ENCODE peak calls at places on chromosomes 12 and 14, in four cellular contexts. J is H1, H is H9, E is IMR-90. M is an unnamed sample.
A peak's percentile ranks its signal among the peaks of the same experiment; 100 is the strongest.

GRCh38 chr12:47343684-47344567 is 264.2 kb upstream of the AMIGO2 start:
- DNase-seq in E (peak; percentile 88), H (no peak), J (no peak), M (no peak)

GRCh38 chr12:34298971-34299801 is 276.9 kb downstream of the ALG10 start:
- DNase-seq in H (no peak), J (no peak), E (no peak), M (no peak)

GRCh38 chr12:58521152-58521551 is 399.2 kb downstream of the LRIG3 start:
- DNase-seq in J (no peak), H (no peak), E (no peak), M (no peak)

GRCh38 chr12:133180669-133181068 is 626 bp upstream of the ZNF268 start:
- DNase-seq in J (no peak), E (no peak), H (no peak), M (no peak)

GRCh38 chr14:26820101-26820500 is 222.3 kb upstream of the NOVA1 start:
- DNase-seq in H (no peak), E (no peak), J (no peak), M (no peak)

GRCh38 chr14:104306450-104307040 is 168.2 kb downstream of the KIF26A start:
- DNase-seq in H (no peak), E (no peak), J (no peak), M (no peak)

GRCh38 chr12:96425973-96426372 is 25.7 kb upstream of the CDK17 start:
- DNase-seq in E (peak; percentile 83), J (no peak), H (no peak), M (no peak)

GRCh38 chr14:104893435-104894207 is 28.6 kb downstream of the CEP170B start:
- DNase-seq in E (no peak), J (peak; percentile 46), H (peak; percentile 35), M (no peak)

GRCh38 chr14:94342334-94342934 is 19.3 kb upstream of the SERPINA6 start:
- DNase-seq in H (no peak), E (peak; percentile 99), J (no peak), M (no peak)

GRCh38 chr14:59969319-59969718 is 49.4 kb downstream of the LRRC9 start:
- DNase-seq in E (peak; percentile 64), H (no peak), J (no peak), M (no peak)

GRCh38 chr12:62268956-62269355 is 8.8 kb downstream of the USP15 start:
- DNase-seq in H (no peak), E (peak; percentile 85), J (no peak), M (no peak)

GRCh38 chr12:123329799-123330198 is 34.8 kb downstream of the SBNO1 start:
- DNase-seq in E (no peak), J (no peak), H (no peak), M (no peak)

GRCh38 chr14:66087231-66087630 is 398.9 kb upstream of the CCDC196 start:
- DNase-seq in E (no peak), J (no peak), H (no peak), M (peak; percentile 25)

GRCh38 chr14:106843951-106844483 is 1317.6 kb downstream of the TMEM121 start:
- DNase-seq in E (no peak), J (no peak), H (no peak), M (no peak)

GRCh38 chr14:95313707-95314106 is 6.0 kb downstream of the CLMN start:
- DNase-seq in J (no peak), H (no peak), E (peak; percentile 34), M (no peak)

GRCh38 chr12:45543887-45544286 is 185.6 kb upstream of the ARID2 start:
- DNase-seq in J (no peak), E (peak; percentile 87), H (peak; percentile 64), M (peak; percentile 78)

GRCh38 chr14:88660056-88660455 is 97.2 kb downstream of the ZC3H14 start:
- DNase-seq in J (no peak), H (no peak), E (peak; percentile 32), M (no peak)

GRCh38 chr12:39047539-39048078 is 142.2 kb upstream of the CPNE8 start:
- DNase-seq in J (no peak), H (no peak), E (no peak), M (no peak)

GRCh38 chr12:56629459-56630179 is 507 bp downstream of the BAZ2A start:
- DNase-seq in H (no peak), J (peak; percentile 52), E (no peak), M (peak; percentile 35)

GRCh38 chr12:89245090-89245489 is 107.2 kb downstream of the DUSP6 start:
- DNase-seq in E (peak; percentile 80), J (no peak), H (no peak), M (peak; percentile 86)

GRCh38 chr14:89466460-89466859 is 49.4 kb upstream of the FOXN3 start:
- DNase-seq in J (no peak), E (no peak), H (no peak), M (peak; percentile 76)

GRCh38 chr12:58425481-58426392 is 484.4 kb downstream of the ATP23 start:
- DNase-seq in E (peak; percentile 94), H (peak; percentile 83), J (no peak), M (peak; percentile 83)

GRCh38 chr14:90511252-90511651 is 114.4 kb downstream of the CALM1 start:
- DNase-seq in H (no peak), J (no peak), E (no peak), M (no peak)

GRCh38 chr12:6563448-6564050 is 4.5 kb downstream of the NOP2 start:
- DNase-seq in H (peak; percentile 77), J (peak; percentile 89), E (peak; percentile 40), M (peak; percentile 73)

GRCh38 chr12:75437564-75437963 is 43.0 kb upstream of the GLIPR1 start:
- DNase-seq in H (no peak), E (peak; percentile 34), J (no peak), M (peak; percentile 68)

GRCh38 chr14:101075801-101076413 is 172.4 kb upstream of the RTL1 start:
- DNase-seq in H (no peak), J (no peak), E (no peak), M (no peak)

GRCh38 chr12:49949124-49949845 is 1.3 kb upstream of the AQP2 start:
- DNase-seq in H (no peak), J (no peak), E (no peak), M (no peak)

GRCh38 chr14:92459479-92460421 is 53.8 kb upstream of the RIN3 start:
- DNase-seq in H (peak; percentile 37), E (no peak), J (no peak), M (no peak)

GRCh38 chr12:24379038-24379437 is 429.6 kb upstream of the SOX5 start:
- DNase-seq in J (no peak), H (no peak), E (no peak), M (no peak)

GRCh38 chr12:118330421-118331018 is 42.2 kb downstream of the TAOK3 start:
- DNase-seq in E (peak; percentile 89), H (no peak), J (no peak), M (no peak)

GRCh38 chr12:25433581-25434325 is 119.3 kb downstream of the LMNTD1 start:
- DNase-seq in E (peak; percentile 52), H (no peak), J (no peak), M (peak; percentile 60)

GRCh38 chr14:104335176-104335575 is 196.8 kb downstream of the KIF26A start:
- DNase-seq in J (no peak), E (no peak), H (no peak), M (no peak)

GRCh38 chr12:27331299-27331926 is 1.2 kb upstream of the BMAL2 start:
- DNase-seq in H (no peak), E (peak; percentile 98), J (no peak), M (no peak)

GRCh38 chr14:96038558-96038919 is 623 bp upstream of the C14orf132 start:
- DNase-seq in J (no peak), E (no peak), H (no peak), M (peak; percentile 23)

GRCh38 chr12:107145397-107145796 is 52.0 kb upstream of the CRY1 start:
- DNase-seq in H (no peak), E (peak; percentile 16), J (no peak), M (no peak)

GRCh38 chr14:102050625-102051024 is 36.2 kb downstream of the HSP90AA1 start:
- DNase-seq in E (peak; percentile 82), H (no peak), J (no peak), M (peak; percentile 44)

GRCh38 chr12:98373982-98374381 is 141.4 kb upstream of the TMPO start:
- DNase-seq in J (no peak), H (no peak), E (no peak), M (peak; percentile 51)

DNA sequence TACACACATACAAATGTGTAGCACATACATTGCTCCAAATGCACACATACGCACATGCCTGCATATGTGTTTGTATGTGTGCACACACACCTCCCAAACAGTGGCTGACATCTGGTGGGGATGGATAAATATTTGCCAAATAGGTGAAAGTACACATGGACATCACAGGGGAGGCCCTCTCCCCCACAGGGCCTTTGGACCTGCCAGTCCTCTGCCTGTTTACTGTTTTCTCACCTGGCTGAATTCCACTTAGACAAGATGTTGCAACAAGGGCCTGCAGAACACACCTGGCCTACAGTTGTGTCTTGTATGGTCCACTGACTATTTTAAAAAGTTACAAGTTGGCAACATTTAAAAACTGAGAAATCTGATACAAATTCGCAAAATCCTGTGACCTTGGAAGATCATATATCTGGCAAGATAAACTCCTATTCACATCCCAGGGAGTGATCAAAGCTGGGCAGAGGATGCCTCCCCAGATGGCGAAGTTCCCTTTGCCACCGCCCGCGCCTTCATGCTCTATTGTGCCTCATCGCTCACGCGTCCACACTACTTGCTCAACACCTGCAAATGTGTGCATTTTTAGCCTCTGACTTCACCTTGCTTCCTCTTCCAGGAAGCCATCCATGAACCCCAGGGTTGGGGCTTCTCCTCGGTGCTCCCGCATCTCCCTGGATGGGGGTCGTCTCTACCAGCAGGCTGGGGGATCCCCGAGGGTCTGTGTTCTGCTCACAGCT is 118.4 kb upstream of the FZD10 start:
- DNase-seq in H (no peak), E (no peak), J (no peak), M (no peak)
- H3K56ac ChIP-seq in H (no peak overlapping the region), E (no peak overlapping the region), J (no peak overlapping the region), M (no peak overlapping the region)

DNA sequence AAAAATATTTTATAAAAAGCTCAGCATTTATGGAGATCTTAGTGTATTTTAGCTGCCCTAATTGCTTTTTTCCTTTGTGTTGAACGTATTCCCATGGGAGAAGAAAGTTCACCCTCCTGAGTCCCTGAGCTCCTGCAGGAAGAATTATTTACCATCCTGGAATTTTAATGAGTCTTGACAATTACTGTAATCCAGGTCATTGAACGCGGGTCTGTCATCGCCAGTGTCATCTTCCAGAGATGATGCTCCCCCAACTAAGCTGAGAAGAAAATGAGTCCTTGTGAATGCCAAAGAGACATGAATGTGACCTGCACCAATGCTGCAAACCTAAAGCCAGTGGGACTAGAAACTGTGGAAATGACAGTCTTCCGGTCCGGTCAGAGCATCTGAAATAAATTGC is 129.5 kb downstream of the FBXL14 start:
- DNase-seq in E (no peak), H (no peak), J (no peak), M (no peak)
- H3K56ac ChIP-seq in E (no peak overlapping the region), H (no peak overlapping the region), J (no peak overlapping the region), M (no peak overlapping the region)

GRCh38 chr12:104888456-104888855 is 69.6 kb downstream of the SLC41A2 start:
- DNase-seq in E (no peak), J (no peak), H (no peak), M (no peak)
- H3K56ac ChIP-seq in E (no peak overlapping the region), J (no peak overlapping the region), H (no peak overlapping the region), M (no peak overlapping the region)

GRCh38 chr12:129700036-129700435 is 203.8 kb downstream of the TMEM132D start:
- DNase-seq in E (no peak), J (no peak), H (no peak), M (no peak)
- H3K56ac ChIP-seq in E (no peak overlapping the region), J (no peak overlapping the region), H (no peak overlapping the region), M (no peak overlapping the region)

M was measured in mesendoderm.